ENCODE peak calls at places on chromosomes 5 and 9, in seven cellular contexts. T, Z, E, N, A, V and O are unnamed samples.

GRCh38 chr9:124660341-124660801 is 110.7 kb downstream of the NR6A1 start:
- DNase-seq in E (peak), A (peak), V (no peak), T (peak), Z (peak), N (no peak), O (no peak)

GRCh38 chr9:3730527-3730926 is 204.7 kb upstream of the RFX3 start:
- DNase-seq in Z (no peak), A (no peak), E (peak), T (peak), V (no peak), N (no peak), O (no peak)

GRCh38 chr9:86766912-86767311 is 180.4 kb downstream of the GAS1 start:
- DNase-seq in N (no peak), Z (no peak), E (no peak), V (peak), A (no peak), T (no peak), O (no peak)

GRCh38 chr5:93349613-93350012 is 231.4 kb downstream of the NR2F1-AS1 start:
- DNase-seq in A (no peak), E (no peak), Z (no peak), N (no peak), T (no peak), V (no peak), O (no peak)

GRCh38 chr9:119101048-119101447 is 268.2 kb downstream of the BRINP1 start:
- DNase-seq in N (no peak), V (no peak), Z (no peak), T (no peak), E (no peak), A (no peak), O (no peak)

GRCh38 chr5:116502616-116503015 is 72.0 kb downstream of the SEMA6A start:
- DNase-seq in N (no peak), Z (no peak), A (peak), V (no peak), T (no peak), E (no peak), O (no peak)

GRCh38 chr5:72290356-72291133 is 29.5 kb downstream of the MRPS27 start:
- DNase-seq in V (no peak), N (no peak), T (no peak), Z (no peak), E (no peak), A (no peak), O (no peak)

GRCh38 chr5:123344819-123345426 is 78.3 kb downstream of the CEP120 start:
- DNase-seq in E (no peak), A (no peak), T (peak), Z (peak), V (no peak), N (no peak), O (no peak)

GRCh38 chr9:124248992-124249391 is 8.8 kb upstream of the NEK6 start:
- DNase-seq in T (no peak), A (no peak), N (no peak), Z (no peak), E (no peak), V (no peak), O (no peak)

GRCh38 chr5:67033893-67034605 is 162.6 kb downstream of the CD180 start:
- DNase-seq in E (no peak), N (no peak), V (no peak), T (no peak), Z (peak), A (no peak), O (no peak)

GRCh38 chr5:138752341-138752950 is 779 bp upstream of the CTNNA1 start:
- DNase-seq in A (peak), V (no peak), T (no peak), E (no peak), N (peak), Z (peak), O (no peak)

GRCh38 chr5:41527201-41527779 is 16.9 kb upstream of the PLCXD3 start:
- DNase-seq in E (no peak), N (peak), A (peak), T (no peak), Z (peak), V (no peak), O (no peak)

GRCh38 chr5:32225445-32225844 is 51.3 kb upstream of the GOLPH3 start:
- DNase-seq in T (no peak), V (no peak), E (no peak), A (no peak), N (peak), Z (no peak), O (no peak)

GRCh38 chr9:135659252-135659651 is 3.9 kb upstream of the LCN9 start:
- DNase-seq in E (no peak), V (no peak), A (no peak), T (no peak), Z (no peak), N (no peak), O (no peak)

GRCh38 chr5:81429986-81430385 is 36.1 kb upstream of the ACOT12 start:
- DNase-seq in N (no peak), E (no peak), T (no peak), A (no peak), V (no peak), Z (no peak), O (no peak)

GRCh38 chr9:131651599-131651998 is 88.3 kb downstream of the RAPGEF1 start:
- DNase-seq in E (no peak), Z (no peak), V (no peak), A (no peak), T (peak), N (no peak), O (no peak)

GRCh38 chr9:120876842-120877240 is at the start of gene PHF19:
- DNase-seq in T (peak), E (no peak), Z (no peak), N (peak), V (no peak), A (peak), O (peak)

GRCh38 chr9:127974769-127975261 is 6.0 kb downstream of the EEIG1 start:
- DNase-seq in E (no peak), A (no peak), V (no peak), T (no peak), N (peak), Z (no peak), O (no peak)

GRCh38 chr5:80745490-80745889 is 90.7 kb upstream of the DHFR start:
- DNase-seq in N (no peak), V (no peak), E (no peak), T (no peak), Z (peak), A (no peak), O (no peak)

GRCh38 chr5:93585054-93585751 is 2.2 kb downstream of the NR2F1 start:
- DNase-seq in T (no peak), V (peak), E (no peak), Z (no peak), A (peak), N (no peak), O (no peak)

GRCh38 chr5:89280103-89281037 is 397.4 kb upstream of the MEF2C start:
- DNase-seq in Z (no peak), T (no peak), V (no peak), A (no peak), E (no peak), N (no peak), O (no peak)

GRCh38 chr5:89283758-89284493 is 400.9 kb upstream of the MEF2C start:
- DNase-seq in T (no peak), A (no peak), Z (no peak), E (no peak), N (no peak), V (no peak), O (no peak)

GRCh38 chr5:89282832-89283510 is 400.0 kb upstream of the MEF2C start:
- DNase-seq in N (no peak), V (no peak), T (no peak), A (no peak), E (no peak), Z (no peak), O (no peak)

GRCh38 chr5:89281211-89281610 is 398.2 kb upstream of the MEF2C start:
- DNase-seq in V (no peak), A (no peak), N (no peak), E (no peak), T (no peak), Z (no peak), O (no peak)

GRCh38 chr5:89282038-89282831 is 399.3 kb upstream of the MEF2C start:
- DNase-seq in E (peak), T (no peak), Z (no peak), N (no peak), A (no peak), V (no peak), O (no peak)
- H3K27ac ChIP-seq in E (peak), T (no peak), Z (no peak), N (no peak), A (no peak), V (no peak), O (no peak)

GRCh38 chr9:88998506-88998905 is 7.2 kb downstream of the S1PR3 start:
- DNase-seq in N (no peak), A (no peak), Z (no peak), E (no peak), T (no peak), V (no peak), O (no peak)

GRCh38 chr9:89000973-89001916 is 10.0 kb downstream of the S1PR3 start:
- DNase-seq in E (no peak), V (peak), N (peak), Z (peak), T (peak), A (peak), O (peak)

GRCh38 chr9:88997646-88998045 is 6.4 kb downstream of the S1PR3 start:
- DNase-seq in N (no peak), T (no peak), Z (no peak), V (no peak), A (no peak), E (no peak), O (no peak)

GRCh38 chr9:89000281-89000875 is 9.1 kb downstream of the S1PR3 start:
- DNase-seq in A (no peak), Z (no peak), T (no peak), N (no peak), V (no peak), E (no peak), O (no peak)

DNA sequence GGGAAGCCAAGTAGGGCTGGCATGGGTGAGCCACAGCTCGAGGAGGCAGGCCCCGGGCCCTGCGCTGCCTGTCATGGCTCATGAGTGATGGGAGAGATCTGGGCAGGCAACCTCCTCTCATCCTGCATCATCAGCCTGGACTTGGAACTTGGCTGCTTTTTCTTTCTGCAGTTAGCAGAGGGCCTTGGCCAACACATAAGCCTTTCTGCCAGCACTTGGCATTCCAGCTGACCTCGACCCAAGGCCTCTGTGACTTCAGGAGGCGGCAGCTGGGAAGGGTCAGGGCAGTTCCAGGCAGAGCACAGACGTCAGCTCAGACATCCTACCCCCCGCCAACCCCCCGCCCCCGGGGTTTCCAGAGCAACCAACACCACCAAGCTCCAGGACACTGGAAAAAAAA is 7.6 kb downstream of the S1PR3 start:
- DNase-seq in Z (no peak), E (no peak), N (peak), T (no peak), A (peak), V (no peak), O (peak)
- H3K27ac ChIP-seq in Z (no peak), E (no peak), N (no peak), T (no peak), A (peak), V (peak), O (peak)

GRCh38 chr5:180314106-180314505 is 22.2 kb upstream of the MAPK9 start:
- DNase-seq in Z (no peak), E (no peak), N (no peak), T (no peak), V (no peak), A (no peak), O (no peak)
- H3K27ac ChIP-seq in Z (no peak), E (no peak), N (peak), T (peak), V (no peak), A (no peak), O (no peak)

GRCh38 chr9:113622600-113623400 is 159.3 kb downstream of the RGS3 start:
- DNase-seq in N (peak), A (peak), V (no peak), E (peak), T (peak), Z (no peak), O (peak)
- H3K27ac ChIP-seq in N (no peak), A (no peak), V (no peak), E (no peak), T (no peak), Z (no peak), O (no peak)

DNA sequence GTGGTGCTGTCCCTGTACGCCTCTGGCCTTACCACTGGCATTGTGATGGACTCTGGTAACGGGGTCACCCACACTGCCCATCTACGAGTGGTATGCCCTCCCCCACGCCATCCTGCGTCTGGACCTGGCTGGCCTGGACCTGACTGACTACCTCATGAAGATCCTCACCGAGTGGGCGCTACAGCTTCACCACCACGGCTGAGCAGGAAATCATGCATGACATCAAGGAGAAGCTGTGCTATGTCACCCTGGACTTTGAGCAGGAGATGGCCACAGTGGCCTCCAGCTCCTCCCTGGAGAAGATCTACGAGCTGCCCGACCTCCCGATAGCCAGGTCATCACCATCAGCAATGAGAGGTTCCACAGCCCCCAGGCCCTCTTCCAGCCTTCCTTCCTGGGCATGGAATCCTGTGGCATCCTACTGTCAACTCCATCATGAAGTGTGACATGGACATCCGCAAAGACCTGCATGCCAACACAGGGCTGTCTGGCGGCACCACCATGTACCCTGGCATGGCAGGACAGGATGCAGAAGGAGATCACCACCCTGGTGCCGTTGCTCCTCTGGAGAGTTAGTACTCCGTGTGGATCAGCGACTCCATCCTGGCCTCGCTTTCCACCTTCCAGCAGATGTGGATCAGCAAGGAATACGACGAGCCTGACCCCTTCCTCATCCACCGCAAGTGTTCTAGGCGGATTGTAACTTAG is 434.2 kb upstream of the RGMB start:
- DNase-seq in Z (no peak), N (no peak), A (no peak), T (no peak), V (no peak), E (no peak), O (peak)
- H3K27ac ChIP-seq in Z (no peak), N (no peak), A (no peak), T (no peak), V (no peak), E (no peak), O (no peak)

DNA sequence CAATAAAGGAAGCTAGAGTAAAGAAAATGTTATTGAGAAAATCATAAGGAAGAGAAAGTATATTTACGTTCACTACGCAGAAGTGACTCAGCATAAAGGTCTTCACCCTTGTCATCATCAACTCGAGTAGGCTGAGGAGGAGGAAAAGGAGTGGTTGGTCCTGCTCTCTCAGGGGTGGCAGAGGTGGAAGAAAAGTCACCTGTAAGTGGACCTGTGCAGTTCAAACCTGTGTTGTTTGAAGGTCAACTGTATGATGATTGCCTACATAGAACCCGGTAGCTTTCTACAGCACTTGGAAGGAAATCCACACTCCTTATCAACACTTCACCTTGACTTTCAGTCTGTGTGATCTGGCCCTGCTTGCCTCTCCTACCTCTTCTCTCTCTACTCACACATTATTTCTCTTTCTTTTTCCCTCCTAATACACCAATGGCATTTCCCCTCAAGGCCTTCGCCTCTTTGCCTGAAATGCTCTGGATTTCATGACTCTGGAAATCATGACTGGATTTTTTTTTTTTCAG is 109.3 kb upstream of the CPEB4 start:
- DNase-seq in T (peak), A (no peak), V (no peak), E (no peak), Z (peak), N (no peak), O (no peak)
- H3K27ac ChIP-seq in T (no peak), A (peak), V (no peak), E (no peak), Z (peak), N (no peak), O (peak)

GRCh38 chr9:114685951-114686350 is 4.0 kb upstream of the TEX48 start:
- DNase-seq in Z (no peak), N (no peak), T (no peak), E (no peak), V (no peak), A (no peak), O (no peak)
- H3K27ac ChIP-seq in Z (no peak), N (no peak), T (no peak), E (no peak), V (no peak), A (no peak), O (no peak)